ENCODE peak calls at places on chromosomes 7 and 10, in seven cellular contexts. Y is right lobe of liver; A is EH; M is T-helper 2 cell; P is lung; E is AG04449; V is stimulated activated naive B cell treated with anti-CD40 and anti-IgM and Interleukin-4, amounts not matched to agents 10 μg/mL and 1 μg/mL and 100 μg/mL, for 72 hours. B is an unnamed sample.

GRCh38 chr10:5536486-5536885 is 11.7 kb downstream of the CALML3 start:
- DNase-seq in A (no peak), Y (no peak), P (no peak), M (no peak), V (no peak), E (no peak), B (no peak)

GRCh38 chr7:140623995-140624902 is 16.4 kb downstream of the DENND2A start:
- DNase-seq in A (peak; percentile 80), E (no peak), M (no peak), P (no peak), Y (no peak), V (no peak), B (no peak)

GRCh38 chr7:55964802-55965470 is 551 bp downstream of the NIPSNAP2 start:
- DNase-seq in Y (peak; percentile 95), A (peak; percentile 72), M (peak; percentile 27), V (no peak), P (peak; percentile 86), E (no peak), B (no peak)

GRCh38 chr10:118868618-118869017 is 113.8 kb upstream of the CACUL1 start:
- DNase-seq in E (no peak), Y (no peak), V (no peak), M (no peak), A (no peak), P (no peak), B (no peak)

GRCh38 chr10:89425000-89425399 is 10.6 kb downstream of the IFIT5 start:
- DNase-seq in E (no peak), P (no peak), V (no peak), A (no peak), Y (no peak), M (no peak), B (no peak)

GRCh38 chr10:77637986-77638765 is 568 bp upstream of the KCNMA1 start:
- DNase-seq in Y (peak; percentile 64), P (no peak), A (peak; percentile 62), M (no peak), E (no peak), V (no peak), B (peak; percentile 16)

GRCh38 chr10:125627646-125628045 is 55.3 kb downstream of the TEX36 start:
- DNase-seq in E (no peak), P (no peak), M (no peak), A (no peak), Y (no peak), V (no peak), B (no peak)

GRCh38 chr10:125134916-125135770 is 25.2 kb downstream of the CTBP2 start:
- DNase-seq in M (no peak), V (no peak), Y (no peak), A (no peak), E (no peak), P (no peak), B (no peak)

GRCh38 chr7:27182861-27183681 is 2.0 kb downstream of the HOXA11 start:
- DNase-seq in M (no peak), Y (peak; percentile 42), A (peak; percentile 48), P (no peak), V (no peak), E (no peak), B (no peak)

GRCh38 chr10:11631890-11632587 is 20.6 kb upstream of the USP6NL start:
- DNase-seq in A (no peak), Y (no peak), M (no peak), V (no peak), E (no peak), P (no peak), B (peak; percentile 56)